ENCODE peak calls at places on chromosomes 16 and 17, in six cellular contexts. O is brain microvascular endothelial cell; Q is CD4-positive, alpha-beta memory T cell; T is lower leg skin; W is choroid plexus epithelial cell; B is fibroblast of lung. I is an unnamed sample.

GRCh38 chr17:54180919-54181318 is 358.2 kb downstream of the KIF2B start:
- DNase-seq in O (no peak), Q (no peak), T (no peak), W (no peak), B (no peak), I (no peak)

GRCh38 chr17:57965521-57966160 is 10.4 kb upstream of the CUEDC1 start:
- DNase-seq in O (no peak), Q (no peak), T (peak; percentile 62), W (no peak), B (no peak), I (no peak)

GRCh38 chr16:4111748-4112696 is 4.2 kb downstream of the ADCY9 start:
- DNase-seq in O (no peak), Q (no peak), T (no peak), W (peak; percentile 46), B (peak; percentile 23), I (no peak)

GRCh38 chr17:35089846-35090193 is 26.3 kb upstream of the RFFL start:
- DNase-seq in O (no peak), Q (no peak), T (peak; percentile 88), W (peak; percentile 47), B (peak; percentile 47), I (peak; percentile 20)

GRCh38 chr17:19766421-19767270 is 18.5 kb upstream of the ALDH3A1 start:
- DNase-seq in O (peak; percentile 33), Q (peak; percentile 55), T (peak; percentile 93), W (peak; percentile 70), B (peak; percentile 29), I (peak; percentile 22)

GRCh38 chr16:66256919-66257318 is 109.6 kb upstream of the CDH5 start:
- DNase-seq in O (no peak), Q (no peak), T (peak; percentile 62), W (no peak), B (no peak), I (no peak)

GRCh38 chr17:44352922-44353655 is 8.0 kb downstream of the GRN start:
- DNase-seq in O (no peak), Q (no peak), T (no peak), W (no peak), B (no peak), I (no peak)

GRCh38 chr16:14529010-14529669 is 100.9 kb downstream of the PARN start:
- DNase-seq in O (peak; percentile 82), Q (no peak), T (peak; percentile 89), W (peak; percentile 97), B (peak; percentile 90), I (peak; percentile 70)

GRCh38 chr16:74896389-74897370 is 88.2 kb downstream of the WDR59 start:
- DNase-seq in O (peak; percentile 53), Q (no peak), T (no peak), W (peak; percentile 57), B (peak; percentile 72), I (no peak)

GRCh38 chr16:88856122-88856827 is 472 bp downstream of the GALNS start:
- DNase-seq in O (no peak), Q (peak; percentile 58), T (peak; percentile 89), W (no peak), B (no peak), I (no peak)

GRCh38 chr17:46736100-46736499 is 82.4 kb downstream of the WNT3 start:
- DNase-seq in O (no peak), Q (no peak), T (no peak), W (no peak), B (no peak), I (no peak)

GRCh38 chr16:57694556-57695377 is at the start of gene DRC7:
- DNase-seq in O (peak; percentile 34), Q (no peak), T (peak; percentile 77), W (peak; percentile 69), B (peak; percentile 41), I (peak; percentile 71)

GRCh38 chr17:522912-523311 is 170.3 kb upstream of the RPH3AL start:
- DNase-seq in O (no peak), Q (no peak), T (no peak), W (no peak), B (no peak), I (no peak)

GRCh38 chr16:85443531-85443930 is 169.6 kb upstream of the GSE1 start:
- DNase-seq in O (no peak), Q (no peak), T (no peak), W (no peak), B (no peak), I (no peak)

GRCh38 chr16:54783226-54783625 is 147.4 kb upstream of the IRX5 start:
- DNase-seq in O (no peak), Q (no peak), T (no peak), W (no peak), B (no peak), I (no peak)

GRCh38 chr16:50591800-50592771 is 43.9 kb downstream of the NKD1 start:
- DNase-seq in O (no peak), Q (no peak), T (peak; percentile 90), W (no peak), B (no peak), I (no peak)

GRCh38 chr16:71552698-71553503 is 24.0 kb downstream of the TAT start:
- DNase-seq in O (no peak), Q (no peak), T (no peak), W (no peak), B (no peak), I (no peak)

GRCh38 chr16:29922326-29922725 is 3.7 kb downstream of the KCTD13 start:
- DNase-seq in O (no peak), Q (no peak), T (no peak), W (no peak), B (no peak), I (no peak)

GRCh38 chr17:41524261-41524660 is 3.8 kb downstream of the KRT19 start:
- DNase-seq in O (no peak), Q (no peak), T (no peak), W (no peak), B (no peak), I (no peak)

GRCh38 chr17:42002792-42003301 is 14.4 kb downstream of the DNAJC7 start:
- DNase-seq in O (no peak), Q (no peak), T (no peak), W (peak; percentile 67), B (peak; percentile 78), I (no peak)

GRCh38 chr16:89191033-89191900 is 9.1 kb downstream of the SLC22A31 start:
- DNase-seq in O (no peak), Q (peak; percentile 36), T (no peak), W (no peak), B (no peak), I (no peak)

GRCh38 chr17:79922161-79922569 is 82.9 kb upstream of the CBX4 start:
- DNase-seq in O (no peak), Q (no peak), T (no peak), W (no peak), B (no peak), I (no peak)

GRCh38 chr16:22380529-22380928 is 6.1 kb upstream of the CDR2 start:
- DNase-seq in O (no peak), Q (no peak), T (no peak), W (peak; percentile 78), B (no peak), I (no peak)

GRCh38 chr16:4675864-4676786 is 17.2 kb upstream of the NUDT16L1 start:
- DNase-seq in O (no peak), Q (peak; percentile 83), T (no peak), W (no peak), B (no peak), I (peak; percentile 86)

GRCh38 chr17:57498443-57498842 is 242.1 kb downstream of the MSI2 start:
- DNase-seq in O (no peak), Q (no peak), T (no peak), W (no peak), B (no peak), I (no peak)

GRCh38 chr16:58515125-58515870 is at the start of gene SETD6:
- DNase-seq in O (peak; percentile 85), Q (peak; percentile 69), T (peak; percentile 97), W (peak; percentile 94), B (peak; percentile 88), I (no peak)

DNA sequence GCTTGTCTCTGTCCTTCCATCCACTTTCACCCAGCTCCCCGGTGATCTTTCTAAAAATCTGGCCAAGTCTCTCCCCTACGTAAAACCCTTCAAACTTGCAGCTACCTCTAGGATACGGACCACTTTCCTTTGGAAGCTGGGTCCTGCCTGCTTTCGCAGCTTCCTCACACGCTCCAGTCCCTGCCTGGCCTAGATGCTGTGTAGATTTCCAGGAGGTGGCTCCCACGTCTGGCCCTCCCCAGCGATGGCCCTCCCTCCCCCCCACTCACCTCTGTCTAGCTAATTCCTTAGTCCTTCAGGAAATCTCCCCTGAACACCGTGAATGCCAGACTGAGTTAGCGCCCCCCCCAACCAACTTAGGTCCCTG is 579 bp upstream of the LRRC59 start:
- DNase-seq in O (no peak), Q (no peak), T (no peak), W (no peak), B (no peak), I (no peak)
- H3K4me3 ChIP-seq in O (peak overlapping the region; percentile 98), Q (no peak overlapping the region), T (no peak overlapping the region), W (no peak overlapping the region), B (peak overlapping the region; percentile 99), I (peak overlapping the region; percentile 95)

GRCh38 chr16:10123141-10123540 is 59.1 kb downstream of the GRIN2A start:
- DNase-seq in O (peak; percentile 33), Q (no peak), T (peak; percentile 48), W (no peak), B (peak; percentile 56), I (no peak)
- H3K4me3 ChIP-seq in O (no peak overlapping the region), Q (no peak overlapping the region), T (no peak overlapping the region), W (no peak overlapping the region), B (no peak overlapping the region), I (no peak overlapping the region)

DNA sequence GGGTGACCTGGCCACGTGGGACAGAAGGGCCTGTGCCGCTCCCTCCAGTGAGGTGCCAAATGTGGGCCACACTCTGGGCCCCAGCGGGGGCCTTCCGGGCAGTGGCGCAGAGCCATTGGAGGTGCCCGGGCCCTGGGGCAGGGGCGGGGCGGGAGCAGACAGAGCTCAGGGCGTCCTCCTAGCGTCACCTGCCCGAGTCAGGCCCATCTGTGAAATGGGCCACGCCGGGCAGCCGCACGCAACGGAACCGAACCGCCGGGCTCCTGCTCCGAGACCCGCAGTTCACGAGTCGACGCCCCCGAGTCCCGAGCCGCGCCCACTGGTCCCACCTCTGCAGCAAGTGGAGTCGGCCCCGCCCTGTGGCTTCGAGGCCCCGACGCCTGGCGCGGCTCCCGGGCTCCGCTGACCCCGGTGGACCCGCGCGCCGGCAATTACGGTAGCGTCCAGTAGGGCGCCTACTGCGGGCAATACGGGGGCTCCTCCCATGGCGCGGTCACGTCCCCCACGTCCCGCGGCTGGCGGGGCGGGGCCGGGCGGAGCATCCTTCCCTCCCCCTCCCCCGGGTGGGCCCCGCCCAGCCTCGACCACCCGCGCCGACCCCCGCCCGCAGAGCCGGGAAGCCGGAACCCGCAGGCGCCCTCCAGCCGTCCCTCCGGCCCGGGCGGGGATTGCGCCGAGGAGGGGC is 1.9 kb downstream of the SLC16A3 start:
- DNase-seq in O (peak; percentile 64), Q (peak; percentile 76), T (peak; percentile 96), W (peak; percentile 89), B (peak; percentile 79), I (no peak)
- H3K4me3 ChIP-seq in O (peak overlapping the region; percentile 74), Q (peak overlapping the region; percentile 32), T (peak overlapping the region; percentile 33), W (peak overlapping the region; percentile 68), B (peak overlapping the region; percentile 73), I (peak overlapping the region; percentile 43)

DNA sequence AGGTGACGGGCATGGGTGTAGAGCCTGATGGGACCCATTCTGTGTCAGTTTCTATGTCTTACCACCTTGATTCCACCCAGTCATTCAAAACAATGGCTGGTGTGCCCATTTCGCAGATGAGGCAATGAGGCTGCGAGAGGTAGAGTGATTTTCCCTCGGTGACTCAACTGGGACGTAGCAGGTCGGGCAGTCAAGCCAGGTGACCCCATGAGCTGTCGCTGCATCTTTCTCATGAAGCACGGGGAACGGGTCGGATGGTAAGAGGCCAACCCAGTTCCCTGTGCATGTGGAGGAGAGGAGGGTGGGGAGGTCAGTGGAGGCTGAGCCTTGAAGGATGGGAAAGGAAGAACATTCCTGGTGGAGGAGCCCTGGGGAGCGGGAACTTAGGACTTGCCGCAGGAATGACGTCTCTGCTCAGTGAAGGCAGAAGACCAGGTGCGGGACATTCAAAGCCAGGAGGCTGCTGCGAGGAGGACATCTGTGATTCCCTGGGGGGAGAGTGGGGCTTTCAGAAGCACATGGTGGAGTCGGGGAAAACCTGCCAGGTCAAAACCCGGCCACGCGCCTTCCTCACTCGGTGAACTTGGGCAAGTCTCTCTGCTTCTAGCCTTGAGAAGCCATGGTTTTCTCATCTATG is 1.1 kb downstream of the IL21R start:
- DNase-seq in O (no peak), Q (peak; percentile 70), T (peak; percentile 77), W (no peak), B (no peak), I (no peak)
- H3K4me3 ChIP-seq in O (no peak overlapping the region), Q (peak overlapping the region; percentile 69), T (no peak overlapping the region), W (no peak overlapping the region), B (no peak overlapping the region), I (no peak overlapping the region)